ENCODE peak calls at places on chromosomes 4 and X, in ten cellular contexts. One of them, this sample, is unnamed.
A peak's percentile ranks its signal among the peaks of the same experiment; 100 is the strongest.

GRCh38 chrX:152641996-152642395 is 4.3 kb downstream of the GABRQ start:
- DNase-seq in right cardiac atrium: no peak
- DNase-seq in iris pigment epithelial cell: peak; percentile 3
- DNase-seq in AG09319: no peak
- DNase-seq in ELR: peak; percentile 43
- DNase-seq in tibial nerve: no peak
- DNase-seq in stromal cell of bone marrow: no peak
- DNase-seq in activated CD8-positive, alpha-beta memory T cell treated with anti-CD3 and anti-CD28 coated beads for 1 hour: no peak
- DNase-seq in lung microvascular endothelial cell: peak; percentile 24
- DNase-seq in suprapubic skin: no peak
- DNase-seq in this sample: peak; percentile 10

GRCh38 chr4:169340834-169341233 is 70.1 kb upstream of the SH3RF1 start:
- DNase-seq in tibial nerve: no peak
- DNase-seq in lung microvascular endothelial cell: no peak
- DNase-seq in stromal cell of bone marrow: no peak
- DNase-seq in AG09319: no peak
- DNase-seq in activated CD8-positive, alpha-beta memory T cell treated with anti-CD3 and anti-CD28 coated beads for 1 hour: no peak
- DNase-seq in iris pigment epithelial cell: no peak
- DNase-seq in ELR: no peak
- DNase-seq in right cardiac atrium: no peak
- DNase-seq in suprapubic skin: no peak
- DNase-seq in this sample: peak; percentile 46

GRCh38 chrX:139734996-139735395 is 27.0 kb upstream of the MCF2 start:
- DNase-seq in iris pigment epithelial cell: no peak
- DNase-seq in tibial nerve: no peak
- DNase-seq in suprapubic skin: no peak
- DNase-seq in ELR: no peak
- DNase-seq in lung microvascular endothelial cell: no peak
- DNase-seq in activated CD8-positive, alpha-beta memory T cell treated with anti-CD3 and anti-CD28 coated beads for 1 hour: no peak
- DNase-seq in stromal cell of bone marrow: no peak
- DNase-seq in AG09319: no peak
- DNase-seq in right cardiac atrium: no peak
- DNase-seq in this sample: no peak

GRCh38 chrX:136574548-136574947 is 42.5 kb downstream of the VGLL1 start:
- DNase-seq in ELR: no peak
- DNase-seq in iris pigment epithelial cell: no peak
- DNase-seq in stromal cell of bone marrow: no peak
- DNase-seq in suprapubic skin: no peak
- DNase-seq in right cardiac atrium: no peak
- DNase-seq in tibial nerve: no peak
- DNase-seq in activated CD8-positive, alpha-beta memory T cell treated with anti-CD3 and anti-CD28 coated beads for 1 hour: no peak
- DNase-seq in lung microvascular endothelial cell: no peak
- DNase-seq in AG09319: no peak
- DNase-seq in this sample: no peak

GRCh38 chr4:155694100-155694785 is 27.6 kb downstream of the GUCY1A1 start:
- DNase-seq in tibial nerve: no peak
- DNase-seq in AG09319: no peak
- DNase-seq in activated CD8-positive, alpha-beta memory T cell treated with anti-CD3 and anti-CD28 coated beads for 1 hour: no peak
- DNase-seq in right cardiac atrium: no peak
- DNase-seq in ELR: no peak
- DNase-seq in lung microvascular endothelial cell: no peak
- DNase-seq in stromal cell of bone marrow: no peak
- DNase-seq in suprapubic skin: no peak
- DNase-seq in iris pigment epithelial cell: no peak
- DNase-seq in this sample: no peak

GRCh38 chr4:11878241-11878640 is 449.5 kb upstream of the HS3ST1 start:
- DNase-seq in AG09319: no peak
- DNase-seq in iris pigment epithelial cell: no peak
- DNase-seq in suprapubic skin: no peak
- DNase-seq in tibial nerve: no peak
- DNase-seq in right cardiac atrium: no peak
- DNase-seq in lung microvascular endothelial cell: peak; percentile 36
- DNase-seq in activated CD8-positive, alpha-beta memory T cell treated with anti-CD3 and anti-CD28 coated beads for 1 hour: no peak
- DNase-seq in ELR: no peak
- DNase-seq in stromal cell of bone marrow: no peak
- DNase-seq in this sample: no peak

GRCh38 chr4:105057370-105058096 is 89.1 kb upstream of the TET2 start:
- DNase-seq in activated CD8-positive, alpha-beta memory T cell treated with anti-CD3 and anti-CD28 coated beads for 1 hour: no peak
- DNase-seq in AG09319: no peak
- DNase-seq in lung microvascular endothelial cell: no peak
- DNase-seq in tibial nerve: no peak
- DNase-seq in iris pigment epithelial cell: no peak
- DNase-seq in stromal cell of bone marrow: no peak
- DNase-seq in right cardiac atrium: no peak
- DNase-seq in ELR: no peak
- DNase-seq in suprapubic skin: no peak
- DNase-seq in this sample: no peak

GRCh38 chr4:85724801-85725548 is 250.0 kb downstream of the ARHGAP24 start:
- DNase-seq in suprapubic skin: no peak
- DNase-seq in activated CD8-positive, alpha-beta memory T cell treated with anti-CD3 and anti-CD28 coated beads for 1 hour: no peak
- DNase-seq in lung microvascular endothelial cell: peak; percentile 20
- DNase-seq in iris pigment epithelial cell: no peak
- DNase-seq in AG09319: no peak
- DNase-seq in tibial nerve: no peak
- DNase-seq in right cardiac atrium: no peak
- DNase-seq in ELR: no peak
- DNase-seq in stromal cell of bone marrow: peak; percentile 74
- DNase-seq in this sample: peak; percentile 65

GRCh38 chr4:22593933-22594332 is 78.1 kb upstream of the ADGRA3 start:
- DNase-seq in ELR: no peak
- DNase-seq in iris pigment epithelial cell: no peak
- DNase-seq in stromal cell of bone marrow: no peak
- DNase-seq in tibial nerve: no peak
- DNase-seq in suprapubic skin: no peak
- DNase-seq in AG09319: no peak
- DNase-seq in activated CD8-positive, alpha-beta memory T cell treated with anti-CD3 and anti-CD28 coated beads for 1 hour: no peak
- DNase-seq in right cardiac atrium: no peak
- DNase-seq in lung microvascular endothelial cell: no peak
- DNase-seq in this sample: peak; percentile 65

GRCh38 chr4:2341261-2341841 is 77.1 kb downstream of the ZFYVE28 start:
- DNase-seq in activated CD8-positive, alpha-beta memory T cell treated with anti-CD3 and anti-CD28 coated beads for 1 hour: no peak
- DNase-seq in stromal cell of bone marrow: no peak
- DNase-seq in suprapubic skin: peak; percentile 76
- DNase-seq in tibial nerve: no peak
- DNase-seq in AG09319: no peak
- DNase-seq in iris pigment epithelial cell: no peak
- DNase-seq in lung microvascular endothelial cell: no peak
- DNase-seq in ELR: no peak
- DNase-seq in right cardiac atrium: peak; percentile 53
- DNase-seq in this sample: no peak

GRCh38 chr4:92387459-92388069 is 83.8 kb downstream of the GRID2 start:
- DNase-seq in suprapubic skin: no peak
- DNase-seq in iris pigment epithelial cell: peak; percentile 55
- DNase-seq in tibial nerve: peak; percentile 10
- DNase-seq in lung microvascular endothelial cell: peak; percentile 45
- DNase-seq in ELR: peak; percentile 33
- DNase-seq in AG09319: peak; percentile 1
- DNase-seq in stromal cell of bone marrow: peak; percentile 11
- DNase-seq in right cardiac atrium: no peak
- DNase-seq in activated CD8-positive, alpha-beta memory T cell treated with anti-CD3 and anti-CD28 coated beads for 1 hour: no peak
- DNase-seq in this sample: peak; percentile 67

GRCh38 chrX:142428916-142429315 is 223.8 kb upstream of the MAGEC2 start:
- DNase-seq in stromal cell of bone marrow: no peak
- DNase-seq in AG09319: no peak
- DNase-seq in suprapubic skin: no peak
- DNase-seq in ELR: no peak
- DNase-seq in lung microvascular endothelial cell: no peak
- DNase-seq in tibial nerve: no peak
- DNase-seq in activated CD8-positive, alpha-beta memory T cell treated with anti-CD3 and anti-CD28 coated beads for 1 hour: no peak
- DNase-seq in iris pigment epithelial cell: no peak
- DNase-seq in right cardiac atrium: no peak
- DNase-seq in this sample: no peak

GRCh38 chr4:158791588-158791987 is 22.8 kb downstream of the FNIP2 start:
- DNase-seq in stromal cell of bone marrow: no peak
- DNase-seq in AG09319: no peak
- DNase-seq in suprapubic skin: no peak
- DNase-seq in ELR: peak; percentile 22
- DNase-seq in tibial nerve: no peak
- DNase-seq in activated CD8-positive, alpha-beta memory T cell treated with anti-CD3 and anti-CD28 coated beads for 1 hour: no peak
- DNase-seq in iris pigment epithelial cell: no peak
- DNase-seq in lung microvascular endothelial cell: no peak
- DNase-seq in right cardiac atrium: no peak
- DNase-seq in this sample: no peak

GRCh38 chr4:148065069-148065468 is 333.2 kb downstream of the ARHGAP10 start:
- DNase-seq in ELR: no peak
- DNase-seq in activated CD8-positive, alpha-beta memory T cell treated with anti-CD3 and anti-CD28 coated beads for 1 hour: no peak
- DNase-seq in iris pigment epithelial cell: peak; percentile 75
- DNase-seq in stromal cell of bone marrow: peak; percentile 50
- DNase-seq in lung microvascular endothelial cell: no peak
- DNase-seq in suprapubic skin: no peak
- DNase-seq in AG09319: peak; percentile 39
- DNase-seq in right cardiac atrium: no peak
- DNase-seq in tibial nerve: no peak
- DNase-seq in this sample: no peak

GRCh38 chr4:16337936-16338335 is 111.7 kb upstream of the TAPT1 start:
- DNase-seq in ELR: peak; percentile 75
- DNase-seq in right cardiac atrium: no peak
- DNase-seq in iris pigment epithelial cell: peak; percentile 43
- DNase-seq in tibial nerve: no peak
- DNase-seq in activated CD8-positive, alpha-beta memory T cell treated with anti-CD3 and anti-CD28 coated beads for 1 hour: no peak
- DNase-seq in suprapubic skin: no peak
- DNase-seq in AG09319: no peak
- DNase-seq in stromal cell of bone marrow: peak; percentile 1
- DNase-seq in lung microvascular endothelial cell: no peak
- DNase-seq in this sample: no peak

This sample was measured in midbrain.